ENCODE peak calls at places on chromosomes 3 and 15, in eight cellular contexts. F is SIG-M5; U is activated CD4-positive, alpha-beta T cell treated with anti-CD3 and anti-CD28 coated beads for 48 hours; L is effector memory CD8-positive, alpha-beta T cell; H is kidney; B is tibial nerve; Y is CD8-positive, alpha-beta T cell; R is psoas muscle. A is an unnamed sample.

GRCh38 chr3:190119734-190120133 is 963 bp downstream of the P3H2 start:
- DNase-seq in F (peak; percentile 10), R (no peak), B (no peak), L (no peak), H (no peak), U (no peak), Y (no peak), A (no peak)

GRCh38 chr3:138950006-138950644 is 3.1 kb downstream of the FOXL2NB start:
- DNase-seq in F (no peak), U (peak; percentile 45), R (no peak), Y (no peak), L (no peak), H (peak; percentile 79), B (no peak), A (peak; percentile 43)

GRCh38 chr3:135106445-135106844 is 311.4 kb downstream of the EPHB1 start:
- DNase-seq in F (no peak), Y (no peak), R (no peak), L (no peak), U (no peak), B (no peak), H (no peak), A (no peak)

GRCh38 chr3:184496933-184497332 is 64.7 kb upstream of the EPHB3 start:
- DNase-seq in B (no peak), F (no peak), Y (no peak), H (no peak), R (no peak), L (no peak), U (no peak), A (no peak)

GRCh38 chr3:197031315-197032285 is 2.0 kb upstream of the MELTF start:
- DNase-seq in R (peak; percentile 57), L (no peak), B (peak; percentile 98), F (no peak), U (peak; percentile 68), Y (no peak), H (no peak), A (peak; percentile 84)

GRCh38 chr3:176906046-176906905 is 291.0 kb downstream of the TBL1XR1 start:
- DNase-seq in R (no peak), B (peak; percentile 8), F (no peak), H (no peak), L (no peak), Y (no peak), U (no peak), A (no peak)

GRCh38 chr3:148211725-148212124 is 486.0 kb upstream of the AGTR1 start:
- DNase-seq in U (no peak), Y (no peak), R (no peak), L (no peak), F (no peak), B (peak; percentile 9), H (no peak), A (no peak)

GRCh38 chr3:47283596-47284364 is 1.0 kb downstream of the KLHL18 start:
- DNase-seq in H (no peak), B (no peak), R (peak; percentile 23), F (no peak), U (peak; percentile 61), L (no peak), Y (peak; percentile 48), A (no peak)

GRCh38 chr3:63961891-63962290 is 49.7 kb upstream of the SCAANT1 start:
- DNase-seq in F (no peak), L (no peak), U (no peak), Y (no peak), R (no peak), B (no peak), H (no peak), A (no peak)

GRCh38 chr15:74727727-74728126 is 2.4 kb upstream of the CYP1A1 start:
- DNase-seq in U (no peak), B (no peak), H (no peak), R (no peak), F (no peak), Y (no peak), L (no peak), A (peak; percentile 28)

GRCh38 chr15:58139631-58140522 is 1.7 kb downstream of the AQP9 start:
- DNase-seq in Y (no peak), F (peak; percentile 79), B (no peak), H (no peak), R (no peak), U (no peak), L (no peak), A (no peak)

GRCh38 chr3:171967137-171967783 is 72.1 kb upstream of the FNDC3B start:
- DNase-seq in R (no peak), H (no peak), U (no peak), Y (no peak), L (no peak), B (peak; percentile 60), F (peak; percentile 65), A (no peak)

GRCh38 chr15:77631790-77632551 is 741 bp downstream of the LINGO1 start:
- DNase-seq in F (no peak), U (no peak), H (peak; percentile 70), L (no peak), Y (no peak), R (no peak), B (no peak), A (no peak)

GRCh38 chr3:160127308-160127707 is 97.9 kb upstream of the C3orf80 start:
- DNase-seq in Y (no peak), L (no peak), U (no peak), F (no peak), H (no peak), R (no peak), B (no peak), A (no peak)

GRCh38 chr3:149575213-149575961 is 82.4 kb downstream of the WWTR1 start:
- DNase-seq in U (no peak), R (peak; percentile 73), B (no peak), H (no peak), L (no peak), Y (no peak), F (no peak), A (peak; percentile 73)

GRCh38 chr15:50519740-50520425 is 26.6 kb downstream of the USP50 start:
- DNase-seq in Y (no peak), R (no peak), F (no peak), H (no peak), B (no peak), U (no peak), L (no peak), A (no peak)

GRCh38 chr3:52479876-52480575 is 15.1 kb upstream of the STAB1 start:
- DNase-seq in L (no peak), H (peak; percentile 63), F (no peak), R (no peak), B (no peak), Y (no peak), U (no peak), A (peak; percentile 30)

GRCh38 chr15:43484455-43484854 is 8.5 kb downstream of the TP53BP1 start:
- DNase-seq in L (no peak), F (no peak), H (no peak), R (no peak), U (no peak), Y (no peak), B (no peak), A (no peak)

GRCh38 chr3:171028779-171029232 is 2.3 kb upstream of the SLC2A2 start:
- DNase-seq in U (no peak), F (no peak), Y (no peak), B (peak; percentile 12), L (no peak), H (no peak), R (no peak), A (no peak)

GRCh38 chr3:190692256-190692655 is 170.2 kb downstream of the GMNC start:
- DNase-seq in B (no peak), L (no peak), Y (no peak), H (no peak), U (no peak), R (no peak), F (no peak), A (no peak)

GRCh38 chr3:13706886-13707285 is 158.0 kb downstream of the FBLN2 start:
- DNase-seq in F (no peak), Y (peak; percentile 19), U (no peak), R (no peak), L (no peak), H (peak; percentile 12), B (no peak), A (no peak)

GRCh38 chr3:127143172-127143571 is 49.8 kb upstream of the PRR23E start:
- DNase-seq in H (no peak), Y (no peak), F (no peak), B (no peak), L (no peak), R (no peak), U (no peak), A (no peak)

GRCh38 chr15:74604983-74605809 is 10.4 kb upstream of the CLK3 start:
- DNase-seq in Y (no peak), F (no peak), L (no peak), H (no peak), U (no peak), B (no peak), R (no peak), A (no peak)

GRCh38 chr15:22974745-22975144 is 5.4 kb downstream of the CYFIP1 start:
- DNase-seq in Y (no peak), L (no peak), U (no peak), R (no peak), B (no peak), H (no peak), F (peak; percentile 41), A (no peak)

GRCh38 chr3:130820976-130821375 is 72.9 kb upstream of the ATP2C1 start:
- DNase-seq in L (no peak), R (no peak), U (no peak), H (no peak), F (peak; percentile 46), Y (no peak), B (no peak), A (no peak)

GRCh38 chr3:132870596-132870995 is 148.4 kb upstream of the NPHP3 start:
- DNase-seq in H (no peak), L (no peak), R (no peak), Y (no peak), B (no peak), F (no peak), U (no peak), A (no peak)

GRCh38 chr3:114848643-114849350 is 298.3 kb downstream of the ZBTB20 start:
- DNase-seq in U (no peak), Y (no peak), L (no peak), H (peak; percentile 33), F (no peak), R (no peak), B (no peak), A (no peak)

A was measured in left cardiac atrium.